ENCODE peak calls at places on chromosomes 2 and 18, in six cellular contexts. One of them, this sample, is unnamed.

GRCh38 chr2:8658064-8658862 is 23.6 kb upstream of the ID2 start:
- DNase-seq in right lobe of liver: no peak
- DNase-seq in neuronal stem cell: no peak
- DNase-seq in NB4: no peak
- DNase-seq in A673: no peak
- DNase-seq in foreskin fibroblast: no peak
- DNase-seq in this sample: no peak

GRCh38 chr2:120221616-120222015 is 1.6 kb downstream of the TMEM185B start:
- DNase-seq in right lobe of liver: no peak
- DNase-seq in foreskin fibroblast: no peak
- DNase-seq in A673: no peak
- DNase-seq in neuronal stem cell: no peak
- DNase-seq in NB4: no peak
- DNase-seq in this sample: no peak

GRCh38 chr2:204407209-204408070 is 137.8 kb upstream of the PARD3B start:
- DNase-seq in neuronal stem cell: no peak
- DNase-seq in A673: no peak
- DNase-seq in foreskin fibroblast: peak
- DNase-seq in right lobe of liver: peak
- DNase-seq in NB4: no peak
- DNase-seq in this sample: no peak

GRCh38 chr2:60433021-60433596 is 120.3 kb downstream of the BCL11A start:
- DNase-seq in neuronal stem cell: no peak
- DNase-seq in A673: no peak
- DNase-seq in NB4: no peak
- DNase-seq in right lobe of liver: no peak
- DNase-seq in foreskin fibroblast: no peak
- DNase-seq in this sample: no peak

GRCh38 chr2:64950226-64951160 is 38.7 kb upstream of the SLC1A4 start:
- DNase-seq in neuronal stem cell: no peak
- DNase-seq in right lobe of liver: no peak
- DNase-seq in A673: no peak
- DNase-seq in NB4: no peak
- DNase-seq in foreskin fibroblast: no peak
- DNase-seq in this sample: peak

GRCh38 chr2:234677758-234678538 is 181.1 kb upstream of the ARL4C start:
- DNase-seq in A673: peak
- DNase-seq in right lobe of liver: no peak
- DNase-seq in neuronal stem cell: no peak
- DNase-seq in foreskin fibroblast: peak
- DNase-seq in NB4: no peak
- DNase-seq in this sample: no peak

GRCh38 chr2:127389778-127390435 is 2.1 kb upstream of the MAP3K2 start:
- DNase-seq in NB4: peak
- DNase-seq in foreskin fibroblast: no peak
- DNase-seq in right lobe of liver: no peak
- DNase-seq in neuronal stem cell: no peak
- DNase-seq in A673: no peak
- DNase-seq in this sample: peak

GRCh38 chr2:160015746-160016145 is 46.7 kb downstream of the PLA2R1 start:
- DNase-seq in NB4: no peak
- DNase-seq in foreskin fibroblast: peak
- DNase-seq in A673: no peak
- DNase-seq in neuronal stem cell: no peak
- DNase-seq in right lobe of liver: no peak
- DNase-seq in this sample: no peak

GRCh38 chr2:207225773-207226172 is 60.0 kb upstream of the KLF7 start:
- DNase-seq in right lobe of liver: no peak
- DNase-seq in NB4: no peak
- DNase-seq in foreskin fibroblast: no peak
- DNase-seq in neuronal stem cell: no peak
- DNase-seq in A673: no peak
- DNase-seq in this sample: peak

GRCh38 chr18:13464432-13465125 is 246.0 kb downstream of the LDLRAD4 start:
- DNase-seq in neuronal stem cell: no peak
- DNase-seq in right lobe of liver: peak
- DNase-seq in foreskin fibroblast: no peak
- DNase-seq in A673: peak
- DNase-seq in NB4: peak
- DNase-seq in this sample: peak

GRCh38 chr2:222214885-222215284 is 83.9 kb downstream of the PAX3 start:
- DNase-seq in right lobe of liver: no peak
- DNase-seq in neuronal stem cell: no peak
- DNase-seq in A673: no peak
- DNase-seq in NB4: peak
- DNase-seq in foreskin fibroblast: no peak
- DNase-seq in this sample: no peak

GRCh38 chr2:127191331-127192219 is 28.5 kb downstream of the CYP27C1 start:
- DNase-seq in A673: no peak
- DNase-seq in foreskin fibroblast: no peak
- DNase-seq in neuronal stem cell: no peak
- DNase-seq in right lobe of liver: no peak
- DNase-seq in NB4: no peak
- DNase-seq in this sample: no peak

GRCh38 chr18:11885278-11885991 is 22.7 kb downstream of the MPPE1 start:
- DNase-seq in right lobe of liver: peak
- DNase-seq in A673: no peak
- DNase-seq in neuronal stem cell: no peak
- DNase-seq in NB4: no peak
- DNase-seq in foreskin fibroblast: no peak
- DNase-seq in this sample: no peak

GRCh38 chr2:197297262-197297661 is 13.3 kb downstream of the ANKRD44 start:
- DNase-seq in right lobe of liver: no peak
- DNase-seq in NB4: peak
- DNase-seq in A673: no peak
- DNase-seq in neuronal stem cell: no peak
- DNase-seq in foreskin fibroblast: no peak
- DNase-seq in this sample: no peak

GRCh38 chr2:127906206-127906926 is 20.6 kb upstream of the AMMECR1L start:
- DNase-seq in right lobe of liver: no peak
- DNase-seq in NB4: no peak
- DNase-seq in A673: peak
- DNase-seq in foreskin fibroblast: no peak
- DNase-seq in neuronal stem cell: no peak
- DNase-seq in this sample: no peak

GRCh38 chr2:42879913-42880737 is 87.7 kb upstream of the HAAO start:
- DNase-seq in A673: no peak
- DNase-seq in NB4: no peak
- DNase-seq in right lobe of liver: peak
- DNase-seq in neuronal stem cell: no peak
- DNase-seq in foreskin fibroblast: no peak
- DNase-seq in this sample: no peak

GRCh38 chr2:31434911-31435310 is 20.4 kb upstream of the XDH start:
- DNase-seq in neuronal stem cell: no peak
- DNase-seq in foreskin fibroblast: peak
- DNase-seq in NB4: no peak
- DNase-seq in right lobe of liver: no peak
- DNase-seq in A673: no peak
- DNase-seq in this sample: no peak

GRCh38 chr2:174841931-174842330 is 77.7 kb upstream of the CHRNA1 start:
- DNase-seq in foreskin fibroblast: no peak
- DNase-seq in A673: no peak
- DNase-seq in right lobe of liver: no peak
- DNase-seq in NB4: no peak
- DNase-seq in neuronal stem cell: no peak
- DNase-seq in this sample: no peak

GRCh38 chr18:68456985-68457384 is 257.9 kb downstream of the TMX3 start:
- DNase-seq in A673: no peak
- DNase-seq in neuronal stem cell: no peak
- DNase-seq in foreskin fibroblast: peak
- DNase-seq in NB4: no peak
- DNase-seq in right lobe of liver: no peak
- DNase-seq in this sample: no peak

GRCh38 chr18:24875761-24876160 is 415.3 kb downstream of the HRH4 start:
- DNase-seq in neuronal stem cell: no peak
- DNase-seq in foreskin fibroblast: peak
- DNase-seq in right lobe of liver: no peak
- DNase-seq in A673: no peak
- DNase-seq in NB4: no peak
- DNase-seq in this sample: no peak
- H3K4me3 ChIP-seq in neuronal stem cell: no peak
- H3K4me3 ChIP-seq in foreskin fibroblast: no peak
- H3K4me3 ChIP-seq in right lobe of liver: no peak
- H3K4me3 ChIP-seq in A673: no peak
- H3K4me3 ChIP-seq in NB4: no peak
- H3K4me3 ChIP-seq in this sample: no peak

GRCh38 chr18:23059541-23060465 is 75.5 kb upstream of the CABLES1 start:
- DNase-seq in NB4: no peak
- DNase-seq in A673: no peak
- DNase-seq in neuronal stem cell: no peak
- DNase-seq in foreskin fibroblast: no peak
- DNase-seq in right lobe of liver: no peak
- DNase-seq in this sample: no peak

GRCh38 chr18:23056315-23056714 is 79.0 kb upstream of the CABLES1 start:
- DNase-seq in neuronal stem cell: no peak
- DNase-seq in right lobe of liver: no peak
- DNase-seq in foreskin fibroblast: no peak
- DNase-seq in A673: no peak
- DNase-seq in NB4: no peak
- DNase-seq in this sample: no peak

GRCh38 chr18:23054553-23054952 is 80.7 kb upstream of the CABLES1 start:
- DNase-seq in A673: no peak
- DNase-seq in foreskin fibroblast: no peak
- DNase-seq in right lobe of liver: no peak
- DNase-seq in neuronal stem cell: no peak
- DNase-seq in NB4: no peak
- DNase-seq in this sample: no peak

GRCh38 chr18:23057096-23057495 is 78.2 kb upstream of the CABLES1 start:
- DNase-seq in NB4: no peak
- DNase-seq in A673: no peak
- DNase-seq in neuronal stem cell: no peak
- DNase-seq in foreskin fibroblast: no peak
- DNase-seq in right lobe of liver: no peak
- DNase-seq in this sample: no peak

DNA sequence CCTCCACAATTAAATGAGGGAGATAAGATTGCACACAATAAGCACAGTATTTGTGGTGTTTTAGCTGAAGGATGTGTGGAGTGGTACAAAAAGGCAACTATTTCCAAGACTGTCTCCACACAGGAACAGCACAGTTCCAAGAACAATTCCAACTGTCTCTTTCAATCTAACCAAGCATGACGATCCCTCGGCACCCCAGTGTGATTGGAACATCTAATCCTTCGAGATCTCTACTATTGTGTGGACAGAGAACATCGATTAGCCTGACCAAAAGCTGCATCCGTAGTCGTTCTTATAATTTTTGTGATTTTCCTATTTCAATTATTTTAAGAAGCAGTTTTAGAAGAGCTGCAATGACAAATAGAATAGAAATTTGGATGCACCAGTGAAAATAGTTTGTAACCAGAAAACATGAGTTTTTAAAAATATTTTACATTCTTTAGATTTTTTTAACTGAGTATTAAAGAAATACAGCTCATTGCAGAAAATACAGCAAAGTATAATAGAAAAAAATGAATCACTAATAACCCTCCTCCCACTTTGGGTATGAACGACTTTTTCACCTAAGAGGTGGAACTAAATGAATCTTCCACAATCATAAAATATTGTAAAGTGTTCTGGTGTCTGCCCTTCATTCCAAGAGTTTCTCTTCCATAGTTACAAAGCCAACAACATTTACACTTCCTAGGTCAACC is 76.4 kb upstream of the CABLES1 start:
- DNase-seq in A673: no peak
- DNase-seq in right lobe of liver: no peak
- DNase-seq in neuronal stem cell: no peak
- DNase-seq in NB4: no peak
- DNase-seq in foreskin fibroblast: no peak
- DNase-seq in this sample: no peak
- H3K4me3 ChIP-seq in A673: no peak
- H3K4me3 ChIP-seq in right lobe of liver: no peak
- H3K4me3 ChIP-seq in neuronal stem cell: no peak
- H3K4me3 ChIP-seq in NB4: no peak
- H3K4me3 ChIP-seq in foreskin fibroblast: no peak
- H3K4me3 ChIP-seq in this sample: no peak

GRCh38 chr2:224444011-224444410 is 42.1 kb upstream of the FAM124B start:
- DNase-seq in right lobe of liver: no peak
- DNase-seq in NB4: no peak
- DNase-seq in neuronal stem cell: no peak
- DNase-seq in foreskin fibroblast: no peak
- DNase-seq in A673: peak
- DNase-seq in this sample: no peak

GRCh38 chr2:224440988-224441387 is 39.1 kb upstream of the FAM124B start:
- DNase-seq in foreskin fibroblast: no peak
- DNase-seq in A673: no peak
- DNase-seq in neuronal stem cell: no peak
- DNase-seq in right lobe of liver: no peak
- DNase-seq in NB4: no peak
- DNase-seq in this sample: no peak

GRCh38 chr2:224444783-224445182 is 42.9 kb upstream of the FAM124B start:
- DNase-seq in neuronal stem cell: no peak
- DNase-seq in NB4: no peak
- DNase-seq in A673: no peak
- DNase-seq in foreskin fibroblast: no peak
- DNase-seq in right lobe of liver: no peak
- DNase-seq in this sample: no peak

GRCh38 chr2:224438726-224439125 is 36.8 kb upstream of the FAM124B start:
- DNase-seq in NB4: no peak
- DNase-seq in right lobe of liver: no peak
- DNase-seq in foreskin fibroblast: no peak
- DNase-seq in A673: no peak
- DNase-seq in neuronal stem cell: no peak
- DNase-seq in this sample: no peak

DNA sequence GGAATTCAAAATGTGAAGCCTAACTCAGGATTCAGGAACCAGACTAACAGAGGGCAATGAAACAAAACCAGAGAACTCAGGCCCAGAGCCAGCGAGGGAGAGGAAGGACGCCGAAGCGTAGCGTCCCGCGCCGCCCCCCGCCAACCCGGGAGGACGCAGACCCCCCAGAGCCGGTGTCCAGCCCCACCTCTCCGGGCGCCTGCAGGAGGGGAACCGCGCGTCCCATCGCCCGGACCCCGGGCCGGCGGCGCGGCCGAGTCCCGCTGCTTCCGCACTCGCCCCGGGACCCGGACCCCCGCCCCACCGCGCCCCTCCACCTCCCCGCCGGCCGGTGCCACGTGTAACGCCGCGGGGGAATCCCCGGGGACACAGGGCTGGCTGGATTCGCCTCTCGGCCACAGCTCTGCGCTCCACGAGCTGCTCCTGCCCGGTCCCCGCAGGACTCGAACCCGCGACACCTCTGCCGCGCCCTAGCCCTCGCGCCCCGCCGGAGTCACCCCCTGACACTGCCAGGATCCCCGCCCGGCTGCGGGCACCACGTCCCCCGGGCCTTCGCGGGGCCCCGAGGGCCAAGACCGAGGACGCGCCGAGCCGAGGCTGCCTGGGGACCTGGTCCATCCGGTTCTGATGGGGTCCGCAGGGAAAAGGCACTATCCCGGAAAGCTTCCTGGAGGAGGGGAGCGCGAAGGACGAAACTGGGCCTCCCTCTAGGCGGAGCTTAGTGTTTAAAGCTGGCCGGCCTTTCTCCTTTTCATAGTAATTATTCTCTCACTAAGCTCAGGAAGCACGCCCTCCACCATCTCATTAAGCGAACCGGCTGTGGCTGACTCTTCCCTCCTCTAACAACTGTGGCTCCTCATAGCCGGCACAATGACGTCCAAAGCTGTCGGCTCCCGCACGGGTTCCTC is 40.4 kb upstream of the FAM124B start:
- DNase-seq in NB4: no peak
- DNase-seq in right lobe of liver: peak
- DNase-seq in neuronal stem cell: no peak
- DNase-seq in A673: peak
- DNase-seq in foreskin fibroblast: peak
- DNase-seq in this sample: peak
- H3K4me3 ChIP-seq in NB4: no peak
- H3K4me3 ChIP-seq in right lobe of liver: peak
- H3K4me3 ChIP-seq in neuronal stem cell: no peak
- H3K4me3 ChIP-seq in A673: peak
- H3K4me3 ChIP-seq in foreskin fibroblast: peak
- H3K4me3 ChIP-seq in this sample: peak

GRCh38 chr2:226977775-226978190 is 141.9 kb downstream of the RHBDD1 start:
- DNase-seq in NB4: no peak
- DNase-seq in neuronal stem cell: no peak
- DNase-seq in right lobe of liver: no peak
- DNase-seq in foreskin fibroblast: peak
- DNase-seq in A673: peak
- DNase-seq in this sample: no peak
- H3K4me3 ChIP-seq in NB4: no peak
- H3K4me3 ChIP-seq in neuronal stem cell: no peak
- H3K4me3 ChIP-seq in right lobe of liver: no peak
- H3K4me3 ChIP-seq in foreskin fibroblast: no peak
- H3K4me3 ChIP-seq in A673: no peak
- H3K4me3 ChIP-seq in this sample: no peak

This sample was measured in GM12865.